ENCODE peak calls at places on chromosome 16, in five cellular contexts. M, B, Q, A and T are unnamed samples.

GRCh38 chr16:64657316-64658011 is 464.4 kb downstream of the CDH11 start:
- DNase-seq in M (no peak), B (peak), Q (no peak), A (no peak), T (no peak)

GRCh38 chr16:2386990-2387389 is 42.3 kb upstream of the CCNF start:
- DNase-seq in M (no peak), B (no peak), Q (no peak), A (no peak), T (no peak)

GRCh38 chr16:53417011-53417410 is 17.3 kb upstream of the RBL2 start:
- DNase-seq in M (no peak), B (peak), Q (no peak), A (no peak), T (no peak)

GRCh38 chr16:82082543-82083244 is 47.6 kb downstream of the HSD17B2 start:
- DNase-seq in M (no peak), B (peak), Q (no peak), A (no peak), T (no peak)

GRCh38 chr16:23141033-23141432 is 8.2 kb downstream of the USP31 start:
- DNase-seq in M (no peak), B (no peak), Q (no peak), A (no peak), T (no peak)

GRCh38 chr16:61042736-61043135 is 993.5 kb downstream of the CDH8 start:
- DNase-seq in M (no peak), B (no peak), Q (no peak), A (no peak), T (no peak)

GRCh38 chr16:84132527-84133285 is 12.3 kb downstream of the HSDL1 start:
- DNase-seq in M (no peak), B (no peak), Q (no peak), A (no peak), T (no peak)

GRCh38 chr16:65769776-65770438 is 596.6 kb upstream of the CDH5 start:
- DNase-seq in M (no peak), B (no peak), Q (no peak), A (no peak), T (no peak)

GRCh38 chr16:4574919-4575705 is 19.0 kb downstream of the C16orf96 start:
- DNase-seq in M (no peak), B (no peak), Q (no peak), A (no peak), T (no peak)

GRCh38 chr16:84207869-84208268 is 16.9 kb downstream of the ADAD2 start:
- DNase-seq in M (no peak), B (no peak), Q (no peak), A (no peak), T (no peak)

GRCh38 chr16:63315229-63315628 is 1279.0 kb upstream of the CDH8 start:
- DNase-seq in M (no peak), B (no peak), Q (no peak), A (no peak), T (no peak)

GRCh38 chr16:71626018-71626857 is at the start of gene MARVELD3:
- DNase-seq in M (no peak), B (no peak), Q (peak), A (no peak), T (peak)

GRCh38 chr16:87702325-87702811 is 63.4 kb downstream of the KLHDC4 start:
- DNase-seq in M (peak), B (no peak), Q (peak), A (no peak), T (no peak)

GRCh38 chr16:31200821-31201510 is 1.6 kb downstream of the PYCARD start:
- DNase-seq in M (peak), B (peak), Q (peak), A (no peak), T (no peak)

GRCh38 chr16:49776085-49776501 is 79.8 kb downstream of the ZNF423 start:
- DNase-seq in M (no peak), B (no peak), Q (no peak), A (no peak), T (no peak)

GRCh38 chr16:88430185-88430523 is 22.9 kb upstream of the ZFPM1 start:
- DNase-seq in M (no peak), B (no peak), Q (no peak), A (no peak), T (no peak)

GRCh38 chr16:27334874-27335273 is 21.1 kb downstream of the IL4R start:
- DNase-seq in M (no peak), B (no peak), Q (no peak), A (peak), T (no peak)

GRCh38 chr16:71501562-71501961 is 12.4 kb upstream of the ZNF19 start:
- DNase-seq in M (no peak), B (no peak), Q (no peak), A (no peak), T (no peak)

GRCh38 chr16:81889896-81890634 is 111.0 kb downstream of the PLCG2 start:
- DNase-seq in M (peak), B (peak), Q (peak), A (peak), T (no peak)

GRCh38 chr16:75265911-75266701 is 14.7 kb upstream of the BCAR1 start:
- DNase-seq in M (no peak), B (peak), Q (no peak), A (no peak), T (peak)

GRCh38 chr16:81469710-81470481 is 25.3 kb downstream of the CMIP start:
- DNase-seq in M (no peak), B (no peak), Q (peak), A (no peak), T (no peak)

GRCh38 chr16:28212532-28212873 is 738 bp upstream of the XPO6 start:
- DNase-seq in M (no peak), B (peak), Q (no peak), A (no peak), T (no peak)

GRCh38 chr16:72018470-72018869 is 9.9 kb downstream of the DHODH start:
- DNase-seq in M (no peak), B (no peak), Q (no peak), A (no peak), T (no peak)

GRCh38 chr16:30740364-30741251 is 7.6 kb upstream of the PHKG2 start:
- DNase-seq in M (no peak), B (peak), Q (no peak), A (no peak), T (peak)

GRCh38 chr16:80260906-80261311 is 279.9 kb upstream of the DYNLRB2 start:
- DNase-seq in M (no peak), B (no peak), Q (no peak), A (no peak), T (no peak)

GRCh38 chr16:64356267-64356666 is 765.6 kb downstream of the CDH11 start:
- DNase-seq in M (no peak), B (peak), Q (no peak), A (peak), T (no peak)

GRCh38 chr16:15539197-15539596 is 103.8 kb downstream of the MARF1 start:
- DNase-seq in M (no peak), B (no peak), Q (no peak), A (no peak), T (no peak)